ENCODE peak calls at places on chromosomes 12 and 14, in four cellular contexts. M is body of pancreas, A is Peyer's patch, U is HFF-Myc. Z is an unnamed sample.

GRCh38 chr14:67500981-67501380 is 12.5 kb upstream of the TMEM229B start:
- DNase-seq in M (no peak), A (no peak), U (no peak), Z (no peak)

GRCh38 chr14:96164861-96165490 is 39.7 kb upstream of the BDKRB2 start:
- DNase-seq in M (no peak), A (peak; percentile 48), U (no peak), Z (no peak)

GRCh38 chr12:71070416-71071155 is 87.2 kb downstream of the TSPAN8 start:
- DNase-seq in M (no peak), A (no peak), U (no peak), Z (no peak)

GRCh38 chr12:4915752-4916151 is 6.0 kb downstream of the KCNA1 start:
- DNase-seq in M (no peak), A (no peak), U (no peak), Z (no peak)

GRCh38 chr14:106228541-106229158 is 702.3 kb downstream of the TMEM121 start:
- DNase-seq in M (no peak), A (no peak), U (no peak), Z (no peak)

GRCh38 chr12:10409387-10409786 is at the start of gene KLRC4:
- DNase-seq in M (no peak), A (no peak), U (no peak), Z (no peak)

GRCh38 chr12:1939745-1940607 is 21.5 kb upstream of the CACNA2D4 start:
- DNase-seq in M (peak; percentile 89), A (peak; percentile 96), U (peak; percentile 36), Z (peak; percentile 29)

GRCh38 chr14:32087173-32087861 is 10.2 kb downstream of the ARHGAP5 start:
- DNase-seq in M (no peak), A (no peak), U (no peak), Z (no peak)

GRCh38 chr14:66610154-66610563 is 102.2 kb downstream of the GPHN start:
- DNase-seq in M (no peak), A (no peak), U (no peak), Z (no peak)

GRCh38 chr14:64910847-64911495 is 3.3 kb upstream of the CHURC1 start:
- DNase-seq in M (no peak), A (no peak), U (no peak), Z (no peak)

GRCh38 chr12:117897379-117898161 is 71.2 kb downstream of the KSR2 start:
- DNase-seq in M (no peak), A (no peak), U (no peak), Z (no peak)

DNA sequence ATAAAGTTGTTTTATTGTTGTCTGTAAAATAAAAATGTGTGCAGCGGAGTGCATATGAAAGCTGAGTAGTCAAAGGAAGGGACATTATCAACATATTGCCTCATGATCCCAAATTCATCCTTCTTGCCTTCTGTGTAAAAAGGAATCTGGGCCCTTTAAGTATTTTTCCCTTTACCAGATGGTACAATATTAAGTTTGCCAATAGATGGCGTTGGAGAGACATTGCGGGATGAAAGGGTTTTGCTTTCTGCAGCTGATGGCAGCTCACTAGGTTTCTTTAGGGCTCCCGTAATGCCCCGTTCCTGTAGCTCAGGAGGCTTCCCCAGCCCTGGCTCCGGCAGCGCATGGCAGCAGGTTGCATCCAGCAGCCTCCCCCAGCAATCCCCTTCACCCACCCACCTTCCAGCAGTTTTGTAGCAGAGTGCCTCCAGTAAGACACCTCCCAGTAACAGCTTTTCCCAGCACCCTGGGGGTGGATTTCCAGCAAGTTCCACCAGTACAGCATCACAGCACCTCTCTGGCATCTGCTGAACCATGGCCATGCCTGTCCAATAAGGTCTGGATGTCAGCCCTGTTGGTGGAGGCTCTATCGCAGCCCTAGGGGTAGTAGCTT is 354.4 kb downstream of the MED13L start:
- DNase-seq in M (no peak), A (no peak), U (no peak), Z (no peak)
- TF ChIP-seq CTCF in M (no peak), A (peak; percentile 19), U (peak; percentile 47), Z (peak; percentile 15)

DNA sequence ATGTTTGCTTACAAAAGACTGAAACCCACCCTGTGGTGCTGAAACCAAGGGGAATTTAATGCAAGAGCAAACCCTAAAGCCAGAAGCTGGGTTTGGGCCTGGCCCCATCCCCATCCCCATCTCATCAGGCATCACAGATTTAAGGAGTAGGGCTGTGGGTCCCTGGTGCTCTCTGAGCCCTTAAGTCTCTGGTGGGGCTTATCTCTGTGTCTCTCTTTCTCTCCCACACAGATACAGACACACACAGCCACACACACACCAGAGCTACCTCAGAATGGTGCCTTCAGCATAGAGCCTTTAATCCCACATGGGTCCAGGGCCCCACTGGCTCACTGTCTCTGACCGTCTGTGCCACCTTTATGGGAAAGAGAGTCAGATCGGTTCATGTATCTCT is 237.0 kb downstream of the SLC41A2 start:
- DNase-seq in M (no peak), A (no peak), U (no peak), Z (no peak)
- H3K4me3 ChIP-seq in M (no peak overlapping the region), A (peak overlapping the region; percentile 26), U (no peak overlapping the region), Z (no peak overlapping the region)

GRCh38 chr12:109461049-109461845 is 15.9 kb downstream of the KCTD10 start:
- DNase-seq in M (peak; percentile 64), A (no peak), U (no peak), Z (no peak)
- TF ChIP-seq CTCF in M (no peak), A (no peak), U (no peak), Z (no peak)

DNA sequence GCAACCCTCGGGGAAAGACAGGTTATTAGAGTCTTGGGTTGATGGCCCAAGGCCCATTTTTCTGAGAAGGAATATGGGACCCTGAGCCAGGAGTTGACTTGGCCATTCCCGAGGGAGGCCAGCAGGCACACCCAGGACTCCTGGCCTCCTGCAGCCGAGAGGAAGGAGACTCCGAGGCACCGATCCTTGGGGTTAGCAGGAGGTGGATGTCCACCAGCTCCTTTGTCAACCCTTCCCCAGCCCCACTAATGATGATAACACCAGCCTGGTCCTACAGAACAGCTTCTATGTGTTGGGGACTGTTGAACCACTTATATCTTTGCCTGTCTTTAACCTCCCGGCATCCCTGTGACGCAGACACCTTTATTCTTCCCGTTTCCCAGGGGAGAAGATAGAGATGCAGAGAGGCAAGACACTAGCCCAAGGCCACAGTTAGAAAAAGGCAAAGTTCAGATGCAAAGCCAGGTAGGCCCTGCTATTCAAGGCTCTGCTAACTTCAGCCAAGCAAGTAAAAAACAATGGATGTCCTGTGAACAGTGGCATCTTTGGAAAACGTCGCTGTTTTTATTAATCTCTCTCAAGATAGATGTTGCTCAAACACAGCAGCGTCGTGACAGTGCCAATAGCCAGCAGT is 767.3 kb upstream of the TBX3 start:
- DNase-seq in M (no peak), A (no peak), U (no peak), Z (no peak)
- H3K4me3 ChIP-seq in M (no peak overlapping the region), A (no peak overlapping the region), U (peak overlapping the region; percentile 23), Z (peak overlapping the region; percentile 14)

DNA sequence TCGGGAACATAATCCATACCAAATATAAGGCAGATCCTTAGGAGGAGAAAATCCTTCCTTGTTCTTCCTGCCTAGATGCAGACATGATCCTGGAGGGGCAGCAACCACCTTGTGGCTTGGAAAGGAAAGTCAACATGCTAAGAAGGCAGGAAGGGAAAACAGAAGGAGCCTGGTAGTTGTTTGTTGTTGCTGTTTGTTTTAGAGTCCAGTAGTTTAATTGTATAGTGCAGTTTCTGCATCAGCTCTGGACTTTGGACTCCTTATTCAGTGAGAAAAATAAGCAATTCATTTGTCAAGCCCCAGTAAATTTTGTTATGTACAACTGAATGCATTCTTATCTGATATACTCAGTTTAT is 45.7 kb upstream of the APPL2 start:
- DNase-seq in M (no peak), A (no peak), U (no peak), Z (no peak)
- TF ChIP-seq CTCF in M (no peak), A (peak; percentile 25), U (no peak), Z (no peak)

DNA sequence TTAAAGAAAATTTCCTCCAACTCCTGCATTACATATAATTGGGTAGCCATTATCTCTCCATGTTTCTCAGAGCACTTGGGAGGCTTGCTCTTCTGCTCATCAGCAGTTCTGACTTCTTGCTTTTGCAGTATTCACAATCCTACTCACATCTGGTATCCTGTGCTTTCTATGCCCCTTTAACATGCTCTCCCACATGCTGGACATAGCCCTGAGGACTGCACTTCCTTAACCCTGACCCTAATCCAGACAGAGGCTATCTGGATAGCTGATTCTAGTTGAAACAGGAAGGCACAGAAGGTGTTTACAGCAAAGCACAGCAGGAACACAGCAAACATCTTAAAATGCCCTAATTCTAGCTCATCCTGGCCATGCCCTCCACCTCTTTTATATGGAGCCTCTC is 7.3 kb upstream of the CMAS start:
- DNase-seq in M (no peak), A (no peak), U (no peak), Z (no peak)
- H3K4me3 ChIP-seq in M (no peak overlapping the region), A (no peak overlapping the region), U (no peak overlapping the region), Z (no peak overlapping the region)

Z was measured in AG09309.